ENCODE peak calls at places on chromosomes 11 and 22, in nine cellular contexts. D is AG09319; L is CD4-positive, CD25-positive, alpha-beta regulatory T cell; Z is NCI-H1417; M is fibroblast of pulmonary artery; R is stimulated activated CD4-positive, alpha-beta T cell treated with anti-CD3 and anti-CD28 coated beads, Interleukin-4, amount 100 ng/mL, for 1 hour; N is EH; V is hypothalamus; T is prostate gland. Q is an unnamed sample.

GRCh38 chr11:18615628-18616392 is 16.2 kb downstream of the MISFA start:
- DNase-seq in D (no peak), L (peak), Z (no peak), M (no peak), R (no peak), N (no peak), V (no peak), T (no peak), Q (no peak)

GRCh38 chr22:36224245-36224644 is 15.1 kb downstream of the APOL2 start:
- DNase-seq in D (no peak), L (no peak), Z (no peak), M (no peak), R (no peak), N (no peak), V (no peak), T (no peak), Q (no peak)

GRCh38 chr22:41687901-41688364 is 734 bp downstream of the SNU13 start:
- DNase-seq in D (no peak), L (no peak), Z (peak), M (peak), R (peak), N (peak), V (no peak), T (no peak), Q (no peak)

GRCh38 chr22:39267966-39268365 is 23.2 kb upstream of the PDGFB start:
- DNase-seq in D (no peak), L (no peak), Z (no peak), M (no peak), R (no peak), N (no peak), V (no peak), T (no peak), Q (no peak)

GRCh38 chr11:94638278-94638901 is 71.2 kb downstream of the PIWIL4 start:
- DNase-seq in D (no peak), L (no peak), Z (no peak), M (no peak), R (no peak), N (peak), V (no peak), T (no peak), Q (no peak)

GRCh38 chr11:102807921-102808320 is 10.0 kb upstream of the MMP1 start:
- DNase-seq in D (no peak), L (no peak), Z (no peak), M (no peak), R (no peak), N (peak), V (no peak), T (no peak), Q (no peak)

GRCh38 chr22:24357547-24357946 is 69.9 kb upstream of the ADORA2A start:
- DNase-seq in D (no peak), L (no peak), Z (no peak), M (no peak), R (no peak), N (peak), V (no peak), T (no peak), Q (no peak)

GRCh38 chr22:27045103-27045940 is 387.9 kb downstream of the MIAT start:
- DNase-seq in D (no peak), L (no peak), Z (no peak), M (peak), R (no peak), N (peak), V (no peak), T (no peak), Q (no peak)

GRCh38 chr11:44305643-44306468 is 4.1 kb downstream of the ALX4 start:
- DNase-seq in D (no peak), L (no peak), Z (no peak), M (no peak), R (peak), N (peak), V (no peak), T (no peak), Q (no peak)

GRCh38 chr22:37818397-37819099 is 4.6 kb upstream of the GALR3 start:
- DNase-seq in D (no peak), L (peak), Z (peak), M (peak), R (peak), N (peak), V (peak), T (peak), Q (peak)

GRCh38 chr11:15563054-15563453 is 448.3 kb downstream of the INSC start:
- DNase-seq in D (no peak), L (no peak), Z (peak), M (no peak), R (no peak), N (no peak), V (no peak), T (no peak), Q (no peak)

GRCh38 chr11:65887026-65887722 is 1.1 kb downstream of the FIBP start:
- DNase-seq in D (no peak), L (no peak), Z (peak), M (no peak), R (no peak), N (no peak), V (no peak), T (no peak), Q (no peak)

GRCh38 chr22:26226538-26227297 is 57.5 kb downstream of the SEZ6L start:
- DNase-seq in D (no peak), L (no peak), Z (no peak), M (no peak), R (no peak), N (no peak), V (no peak), T (no peak), Q (no peak)

GRCh38 chr22:29503811-29504372 is 23.9 kb downstream of the NEFH start:
- DNase-seq in D (no peak), L (no peak), Z (no peak), M (peak), R (no peak), N (peak), V (peak), T (peak), Q (peak)

GRCh38 chr11:76554767-76555166 is 109.9 kb downstream of the EMSY start:
- DNase-seq in D (no peak), L (no peak), Z (no peak), M (no peak), R (no peak), N (no peak), V (no peak), T (no peak), Q (no peak)

GRCh38 chr11:102047305-102047924 is at the start of gene CFAP300:
- DNase-seq in D (peak), L (peak), Z (peak), M (peak), R (peak), N (peak), V (peak), T (peak), Q (peak)

GRCh38 chr11:61298663-61299244 is 3.6 kb upstream of the VWCE start:
- DNase-seq in D (no peak), L (no peak), Z (no peak), M (no peak), R (no peak), N (peak), V (no peak), T (no peak), Q (peak)

GRCh38 chr11:82980292-82980691 is 78.8 kb downstream of the DDIAS start:
- DNase-seq in D (peak), L (no peak), Z (no peak), M (peak), R (no peak), N (peak), V (no peak), T (no peak), Q (no peak)

GRCh38 chr22:24427500-24428164 is at the start of gene ADORA2A:
- DNase-seq in D (no peak), L (peak), Z (no peak), M (no peak), R (peak), N (no peak), V (no peak), T (no peak), Q (peak)

GRCh38 chr22:35835998-35836691 is 118.5 kb downstream of the APOL5 start:
- DNase-seq in D (peak), L (no peak), Z (peak), M (peak), R (no peak), N (peak), V (no peak), T (peak), Q (no peak)

GRCh38 chr11:70448983-70449567 is 50.7 kb downstream of the CTTN start:
- DNase-seq in D (no peak), L (no peak), Z (no peak), M (no peak), R (no peak), N (no peak), V (no peak), T (no peak), Q (no peak)

GRCh38 chr22:50595189-50595588 is 5.4 kb upstream of the MAPK8IP2 start:
- DNase-seq in D (no peak), L (no peak), Z (no peak), M (no peak), R (no peak), N (no peak), V (no peak), T (no peak), Q (no peak)

Q was measured in right lobe of liver.